ENCODE peak calls at places on chromosomes 16 and 17, in eight cellular contexts. O is Peyer's patch; D is activated CD4-positive, CD25-positive, alpha-beta regulatory T cell; A is amniotic stem cell; C is iPS-NIHi11; N is tibial nerve; V is amniotic epithelial cell; H is AG10803. Y is an unnamed sample.

GRCh38 chr16:57387598-57388354 is 15.5 kb downstream of the CX3CL1 start:
- DNase-seq in O (no peak), D (no peak), A (no peak), C (no peak), N (no peak), V (no peak), H (no peak), Y (no peak)

GRCh38 chr17:76497979-76498885 is 3.0 kb downstream of the RHBDF2 start:
- DNase-seq in O (peak), D (no peak), A (peak), C (peak), N (peak), V (peak), H (peak), Y (peak)

GRCh38 chr17:43398724-43399595 is at the start of gene ARL4D:
- DNase-seq in O (peak), D (peak), A (peak), C (peak), N (peak), V (peak), H (peak), Y (peak)

GRCh38 chr16:86050111-86050510 is 151.1 kb downstream of the IRF8 start:
- DNase-seq in O (no peak), D (no peak), A (no peak), C (no peak), N (no peak), V (no peak), H (no peak), Y (no peak)

GRCh38 chr16:85750021-85750826 is 672 bp downstream of the C16orf74 start:
- DNase-seq in O (no peak), D (no peak), A (no peak), C (peak), N (no peak), V (peak), H (peak), Y (peak)

GRCh38 chr17:80018917-80019651 is 16.6 kb downstream of the TBC1D16 start:
- DNase-seq in O (no peak), D (no peak), A (no peak), C (no peak), N (no peak), V (no peak), H (peak), Y (peak)

GRCh38 chr17:55410722-55411462 is 10.7 kb downstream of the MMD start:
- DNase-seq in O (no peak), D (no peak), A (no peak), C (no peak), N (no peak), V (peak), H (peak), Y (peak)

GRCh38 chr17:64358261-64358788 is 32.3 kb downstream of the PECAM1 start:
- DNase-seq in O (no peak), D (no peak), A (no peak), C (no peak), N (no peak), V (peak), H (peak), Y (peak)

GRCh38 chr17:2054262-2054739 is 602 bp upstream of the HIC1 start:
- DNase-seq in O (peak), D (no peak), A (no peak), C (no peak), N (no peak), V (peak), H (no peak), Y (peak)

GRCh38 chr17:18226284-18226945 is 980 bp downstream of the LLGL1 start:
- DNase-seq in O (peak), D (no peak), A (no peak), C (no peak), N (no peak), V (no peak), H (no peak), Y (peak)

GRCh38 chr16:25716186-25716585 is 24.4 kb downstream of the HS3ST4 start:
- DNase-seq in O (no peak), D (no peak), A (no peak), C (peak), N (no peak), V (no peak), H (no peak), Y (no peak)

GRCh38 chr16:3846595-3847091 is 33.9 kb downstream of the CREBBP start:
- DNase-seq in O (no peak), D (no peak), A (no peak), C (no peak), N (no peak), V (no peak), H (no peak), Y (no peak)

GRCh38 chr17:1180958-1181768 is 1.4 kb upstream of the ABR start:
- DNase-seq in O (no peak), D (no peak), A (no peak), C (no peak), N (no peak), V (no peak), H (no peak), Y (no peak)